ENCODE peak calls at places on chromosome 7, in four cellular contexts. Y is activated naive CD4-positive, alpha-beta T cell; B is neural crest cell; C is AG04449. N is an unnamed sample.

GRCh38 chr7:78114993-78115392 is 316.4 kb downstream of the PHTF2 start:
- DNase-seq in Y (no peak), B (no peak), C (no peak), N (no peak)

GRCh38 chr7:134113655-134114054 is 13.5 kb upstream of the LRGUK start:
- DNase-seq in Y (no peak), B (no peak), C (no peak), N (no peak)

GRCh38 chr7:98569606-98570337 is 47.3 kb upstream of the NPTX2 start:
- DNase-seq in Y (no peak), B (no peak), C (no peak), N (no peak)

GRCh38 chr7:27462575-27463270 is 200.0 kb downstream of the HIBADH start:
- DNase-seq in Y (no peak), B (no peak), C (no peak), N (no peak)

GRCh38 chr7:50584793-50585399 is 19.7 kb upstream of the DDC start:
- DNase-seq in Y (no peak), B (no peak), C (no peak), N (no peak)

GRCh38 chr7:133552079-133552478 is 299.2 kb downstream of the EXOC4 start:
- DNase-seq in Y (no peak), B (no peak), C (no peak), N (no peak)

GRCh38 chr7:124269774-124270173 is 236.9 kb upstream of the TMEM229A start:
- DNase-seq in Y (no peak), B (no peak), C (no peak), N (no peak)

GRCh38 chr7:108452707-108453106 is 3.5 kb downstream of the NRCAM start:
- DNase-seq in Y (no peak), B (no peak), C (no peak), N (no peak)

GRCh38 chr7:27714831-27715444 is 25.0 kb upstream of the TAX1BP1 start:
- DNase-seq in Y (no peak), B (no peak), C (no peak), N (no peak)

GRCh38 chr7:42107484-42107883 is 129.5 kb downstream of the GLI3 start:
- DNase-seq in Y (no peak), B (no peak), C (no peak), N (peak)

GRCh38 chr7:130998993-130999602 is 265.1 kb upstream of the KLF14 start:
- DNase-seq in Y (no peak), B (no peak), C (no peak), N (no peak)

GRCh38 chr7:143360788-143361551 is 1.5 kb downstream of the FAM131B start:
- DNase-seq in Y (no peak), B (no peak), C (no peak), N (no peak)

GRCh38 chr7:102125127-102125561 is 161.5 kb upstream of the SH2B2 start:
- DNase-seq in Y (no peak), B (no peak), C (peak), N (no peak)

GRCh38 chr7:150398965-150399320 is 19.8 kb downstream of the ZNF775 start:
- DNase-seq in Y (no peak), B (no peak), C (no peak), N (no peak)

GRCh38 chr7:44750921-44751571 is 2.4 kb downstream of the ZMIZ2 start:
- DNase-seq in Y (no peak), B (no peak), C (no peak), N (no peak)

GRCh38 chr7:93551063-93551895 is 23.2 kb downstream of the CALCR start:
- DNase-seq in Y (no peak), B (no peak), C (peak), N (peak)

GRCh38 chr7:121395494-121395960 is 581 bp downstream of the FAM3C start:
- DNase-seq in Y (no peak), B (no peak), C (no peak), N (peak)

GRCh38 chr7:19122018-19122588 is 4.7 kb upstream of the TWIST1 start:
- DNase-seq in Y (no peak), B (no peak), C (no peak), N (no peak)

GRCh38 chr7:71925663-71926062 is 486.5 kb downstream of the CALN1 start:
- DNase-seq in Y (no peak), B (no peak), C (no peak), N (no peak)

GRCh38 chr7:46108272-46108671 is 187.2 kb upstream of the IGFBP3 start:
- DNase-seq in Y (no peak), B (no peak), C (no peak), N (no peak)

GRCh38 chr7:21044384-21044783 is 257.7 kb upstream of the SP8 start:
- DNase-seq in Y (no peak), B (no peak), C (no peak), N (no peak)

N was measured in HS-27A.